ENCODE peak calls at places on chromosomes 2 and 18, in seven cellular contexts. Y is body of pancreas, Z is SJSA1, K is heart right ventricle, P is uterus, X is upper lobe of right lung, F is astrocyte. U is an unnamed sample. For H3K36me3 and H3K4me1, the result is how much of the 10 kb centered on the place peaks cover.

GRCh38 chr2:185044323-185044874 is 446.1 kb downstream of the ZNF804A start:
- DNase-seq in K (no peak), Z (no peak), X (peak), F (no peak), P (no peak), Y (no peak), U (peak)

GRCh38 chr2:229586746-229587705 is 127.3 kb downstream of the DNER start:
- DNase-seq in F (peak), K (peak), X (peak), Z (peak), Y (peak), P (peak), U (peak)

GRCh38 chr2:124283090-124283489 is 258.0 kb downstream of the CNTNAP5 start:
- DNase-seq in Y (peak), F (no peak), X (no peak), K (no peak), Z (no peak), P (no peak), U (no peak)

GRCh38 chr2:177929662-177930522 is 142.7 kb downstream of the PDE11A start:
- DNase-seq in P (no peak), Y (no peak), X (no peak), F (no peak), K (no peak), Z (no peak), U (no peak)

GRCh38 chr2:37583867-37584266 is 87.6 kb downstream of the CDC42EP3 start:
- DNase-seq in F (peak), Z (peak), K (no peak), Y (no peak), P (no peak), X (no peak), U (peak)

GRCh38 chr2:43158259-43158880 is 68.0 kb downstream of the ZFP36L2 start:
- DNase-seq in P (peak), K (peak), Y (peak), F (peak), Z (no peak), X (peak), U (no peak)

GRCh38 chr2:237341872-237342271 is 72.1 kb downstream of the COL6A3 start:
- DNase-seq in K (no peak), P (no peak), X (no peak), Z (no peak), Y (no peak), F (no peak), U (no peak)

GRCh38 chr2:10273215-10274175 is 29.2 kb upstream of the HPCAL1 start:
- DNase-seq in Y (no peak), Z (no peak), X (peak), P (peak), K (no peak), F (no peak), U (peak)

GRCh38 chr2:27800856-27801255 is 29.3 kb downstream of the MRPL33 start:
- DNase-seq in X (no peak), Y (no peak), K (no peak), Z (peak), F (no peak), P (no peak), U (no peak)

GRCh38 chr2:183495589-183496267 is 371.5 kb downstream of the NUP35 start:
- DNase-seq in K (no peak), F (no peak), X (no peak), Z (no peak), P (no peak), Y (no peak), U (no peak)

GRCh38 chr18:8341481-8342230 is 267.6 kb upstream of the RAB12 start:
- DNase-seq in K (no peak), F (peak), Y (peak), X (no peak), P (no peak), Z (peak), U (peak)

GRCh38 chr2:166334800-166335199 is 40.9 kb downstream of the SCN9A start:
- DNase-seq in Z (no peak), K (no peak), X (no peak), P (no peak), F (no peak), Y (no peak), U (no peak)

GRCh38 chr2:133262888-133263287 is 305.4 kb downstream of the NCKAP5 start:
- DNase-seq in Z (no peak), Y (no peak), X (no peak), F (no peak), P (no peak), K (no peak), U (no peak)

GRCh38 chr2:20633794-20634259 is 17.1 kb downstream of the HS1BP3 start:
- DNase-seq in P (no peak), K (no peak), F (no peak), X (peak), Z (no peak), Y (peak), U (no peak)

DNA sequence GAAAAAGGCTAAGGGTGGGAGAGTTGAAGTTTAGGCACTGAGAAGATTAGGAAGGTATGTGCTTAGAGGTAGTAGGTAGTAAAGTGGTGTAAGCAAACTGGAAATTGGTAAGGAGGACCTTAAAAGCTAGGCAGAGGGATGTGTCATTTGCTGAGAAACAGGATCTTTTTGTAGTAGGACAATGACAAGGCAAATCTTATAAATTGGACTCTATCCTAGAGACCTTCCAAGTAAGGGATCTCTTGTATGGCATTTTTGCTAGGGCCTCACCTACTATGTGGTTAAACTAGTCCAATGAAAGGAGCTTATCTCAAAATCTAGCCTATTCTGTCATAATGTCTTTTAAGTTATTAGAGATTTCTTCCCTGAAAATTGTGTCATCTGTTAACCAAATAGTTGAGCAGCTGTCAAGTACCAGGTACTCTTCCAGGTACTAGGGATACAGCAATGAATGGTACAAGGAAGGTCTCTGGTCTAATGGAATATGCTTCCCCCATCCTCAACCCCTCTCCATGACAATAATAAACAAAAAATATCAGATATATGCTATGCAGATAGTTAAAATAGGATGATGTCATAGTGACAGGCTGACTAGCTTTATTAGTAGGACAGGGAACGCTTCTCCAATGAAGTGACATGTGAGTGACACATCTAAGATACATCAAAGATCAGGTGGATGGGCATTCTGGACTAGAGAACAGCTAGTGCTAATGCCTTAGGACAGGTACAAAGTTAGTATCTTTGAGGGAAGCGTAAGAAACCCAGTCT is 17.7 kb downstream of the RIOK3 start:
- DNase-seq in K (no peak), F (no peak), Z (no peak), Y (no peak), P (no peak), X (no peak), U (no peak)
- H3K36me3 ChIP-seq in K (half or more), F (under half), Z (half or more), Y (half or more), P (under half), X (half or more), U (under half)

DNA sequence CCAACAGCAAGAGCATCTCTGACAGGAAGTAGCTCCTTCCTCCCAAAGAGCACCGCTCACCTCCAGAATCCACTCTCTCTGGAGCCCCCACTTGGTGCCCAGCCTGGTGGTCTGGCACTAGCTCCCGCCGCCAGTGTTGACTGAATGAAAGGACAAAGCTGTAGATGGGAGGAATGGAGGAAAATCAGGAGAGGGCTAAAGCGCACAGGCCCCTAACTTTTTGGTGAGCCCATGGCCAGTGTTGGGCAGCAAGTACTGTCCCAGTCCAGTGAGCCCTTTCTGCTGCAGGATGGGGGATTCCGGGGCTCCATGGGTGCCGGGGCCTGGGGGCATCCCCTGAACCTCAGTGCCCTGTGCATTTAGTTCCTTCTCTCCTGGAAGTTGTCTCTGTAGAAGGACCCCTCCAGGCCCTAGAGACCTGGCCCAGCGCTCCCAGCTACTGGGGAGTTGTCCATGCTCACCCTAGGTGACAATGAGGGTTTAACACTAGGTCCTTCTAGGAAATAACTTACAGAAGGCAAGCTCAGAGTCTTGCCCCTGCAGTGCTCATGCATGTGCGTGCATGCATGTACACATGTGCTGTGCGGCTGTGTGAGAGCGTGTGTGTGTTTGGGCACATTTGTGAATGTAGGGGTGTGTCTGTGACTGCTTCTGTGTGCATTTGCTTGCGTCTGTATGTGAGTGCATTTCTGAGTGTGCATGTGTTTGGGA is 33.6 kb downstream of the GLI2 start:
- DNase-seq in F (no peak), K (no peak), Y (no peak), X (peak), Z (no peak), P (peak), U (peak)
- H3K4me1 ChIP-seq in F (half or more), K (under half), Y (under half), X (under half), Z (half or more), P (under half), U (under half)

GRCh38 chr2:99401841-99402240 is 64.7 kb downstream of the EIF5B start:
- DNase-seq in Z (no peak), X (no peak), K (no peak), F (no peak), Y (no peak), P (no peak), U (no peak)

GRCh38 chr2:99397251-99397920 is 60.2 kb downstream of the EIF5B start:
- DNase-seq in Y (no peak), Z (no peak), P (no peak), X (no peak), K (no peak), F (no peak), U (no peak)

GRCh38 chr2:99398303-99398702 is 61.1 kb downstream of the EIF5B start:
- DNase-seq in Z (no peak), F (no peak), P (no peak), Y (no peak), K (peak), X (no peak), U (no peak)

GRCh38 chr2:99399795-99400194 is 62.6 kb downstream of the EIF5B start:
- DNase-seq in K (no peak), F (no peak), P (no peak), Y (no peak), X (no peak), Z (no peak), U (no peak)

GRCh38 chr2:99399063-99399462 is 61.9 kb downstream of the EIF5B start:
- DNase-seq in F (no peak), Z (no peak), P (no peak), Y (no peak), K (no peak), X (no peak), U (no peak)
- H3K36me3 ChIP-seq in F (half or more), Z (half or more), P (under half), Y (under half), K (under half), X (half or more), U (under half)

GRCh38 chr2:74860079-74860478 is 26.2 kb downstream of the HK2 start:
- DNase-seq in Z (no peak), F (no peak), P (no peak), K (no peak), X (no peak), Y (no peak), U (no peak)

GRCh38 chr2:74857215-74857614 is 23.3 kb downstream of the HK2 start:
- DNase-seq in K (no peak), P (no peak), Z (no peak), X (no peak), F (no peak), Y (no peak), U (no peak)

GRCh38 chr2:74856004-74856578 is 22.2 kb downstream of the HK2 start:
- DNase-seq in X (peak), K (no peak), F (no peak), P (no peak), Y (no peak), Z (no peak), U (peak)

GRCh38 chr2:74856599-74856998 is 22.7 kb downstream of the HK2 start:
- DNase-seq in K (no peak), P (no peak), Y (no peak), X (no peak), Z (no peak), F (no peak), U (no peak)

GRCh38 chr2:74857725-74858124 is 23.8 kb downstream of the HK2 start:
- DNase-seq in P (no peak), Z (no peak), Y (no peak), X (peak), F (no peak), K (no peak), U (no peak)
- H3K4me1 ChIP-seq in P (under half), Z (under half), Y (under half), X (under half), F (under half), K (under half), U (under half)

GRCh38 chr18:45865466-45865865 is 40.0 kb downstream of the SIGLEC15 start:
- DNase-seq in Y (no peak), K (no peak), P (no peak), Z (no peak), F (no peak), X (no peak), U (no peak)

GRCh38 chr18:45863469-45863868 is 38.0 kb downstream of the SIGLEC15 start:
- DNase-seq in Z (peak), P (no peak), Y (no peak), X (no peak), F (no peak), K (no peak), U (no peak)

GRCh38 chr18:45860971-45861370 is 35.5 kb downstream of the SIGLEC15 start:
- DNase-seq in Z (no peak), F (peak), K (no peak), Y (no peak), X (no peak), P (no peak), U (no peak)

GRCh38 chr18:45861926-45862325 is 36.5 kb downstream of the SIGLEC15 start:
- DNase-seq in F (no peak), Z (no peak), X (no peak), Y (no peak), P (no peak), K (no peak), U (no peak)

DNA sequence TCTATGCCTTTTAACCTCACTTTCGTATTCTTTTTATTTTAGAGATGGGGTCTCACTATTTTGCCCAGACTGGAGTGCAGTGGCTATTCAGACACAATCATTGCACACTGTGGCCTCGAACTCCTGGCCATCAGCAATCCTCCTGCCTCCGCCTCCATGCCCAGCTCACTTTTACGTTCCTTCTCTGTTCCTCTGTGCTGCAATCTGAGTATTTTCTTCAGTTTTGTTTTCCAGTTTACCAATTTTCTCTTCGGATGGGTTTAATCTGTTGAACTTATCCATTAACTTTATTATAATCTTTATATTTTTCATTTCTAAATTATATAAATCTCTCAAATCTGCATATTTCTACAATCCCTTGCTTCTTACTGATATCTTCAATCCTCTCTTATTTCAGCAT is 38.6 kb downstream of the SIGLEC15 start:
- DNase-seq in P (no peak), X (no peak), K (no peak), Y (no peak), Z (no peak), F (no peak), U (no peak)
- H3K36me3 ChIP-seq in P (under half), X (half or more), K (under half), Y (under half), Z (half or more), F (half or more), U (under half)

DNA sequence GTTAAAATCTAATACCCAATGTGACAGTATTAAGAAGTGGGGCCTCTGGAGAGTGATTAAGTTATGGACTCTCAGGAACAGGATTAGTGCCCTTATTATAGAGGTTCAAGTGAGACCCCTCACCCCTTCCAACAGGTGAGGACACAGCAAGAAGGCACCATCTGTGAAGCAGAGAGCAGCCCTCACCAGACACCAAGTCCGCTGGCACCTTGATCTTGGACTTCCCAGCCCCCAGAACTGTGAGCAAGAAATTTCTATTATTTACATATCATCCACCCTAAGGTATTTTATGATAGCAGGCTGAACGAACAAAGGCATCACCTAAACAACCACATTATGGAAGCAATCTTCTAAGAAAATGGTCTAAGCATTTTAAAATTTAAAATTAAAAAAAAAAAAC is 59.0 kb downstream of the HDAC4 start:
- DNase-seq in X (no peak), Y (no peak), P (no peak), K (peak), Z (no peak), F (no peak), U (no peak)
- H3K4me1 ChIP-seq in X (under half), Y (under half), P (under half), K (under half), Z (under half), F (under half), U (under half)